ENCODE peak calls at places on chromosomes 6 and 20, in eight cellular contexts. One of them, this sample, is unnamed.

GRCh38 chr20:36644032-36644712 is 1.8 kb downstream of the SLA2 start:
- DNase-seq in cardiac fibroblast: no peak
- DNase-seq in GM13976: no peak
- DNase-seq in PC-3: no peak
- DNase-seq in GM23338: no peak
- DNase-seq in pancreas: no peak
- DNase-seq in endothelial cell: no peak
- DNase-seq in cardiac muscle cell: no peak
- DNase-seq in this sample: peak; percentile 80

GRCh38 chr6:42402184-42402583 is 49.5 kb downstream of the TRERF1 start:
- DNase-seq in cardiac fibroblast: peak; percentile 42
- DNase-seq in GM13976: peak; percentile 58
- DNase-seq in PC-3: peak; percentile 46
- DNase-seq in GM23338: no peak
- DNase-seq in pancreas: no peak
- DNase-seq in endothelial cell: no peak
- DNase-seq in cardiac muscle cell: no peak
- DNase-seq in this sample: peak; percentile 84

GRCh38 chr6:51553246-51554015 is 534.0 kb downstream of the PKHD1 start:
- DNase-seq in cardiac fibroblast: no peak
- DNase-seq in GM13976: no peak
- DNase-seq in PC-3: no peak
- DNase-seq in GM23338: no peak
- DNase-seq in pancreas: no peak
- DNase-seq in endothelial cell: no peak
- DNase-seq in cardiac muscle cell: no peak
- DNase-seq in this sample: no peak

GRCh38 chr6:13560651-13561044 is 13.8 kb upstream of the SIRT5 start:
- DNase-seq in cardiac fibroblast: no peak
- DNase-seq in GM13976: no peak
- DNase-seq in PC-3: no peak
- DNase-seq in GM23338: peak; percentile 35
- DNase-seq in pancreas: no peak
- DNase-seq in endothelial cell: no peak
- DNase-seq in cardiac muscle cell: no peak
- DNase-seq in this sample: no peak

GRCh38 chr6:137155830-137156229 is 17.6 kb downstream of the IL22RA2 start:
- DNase-seq in cardiac fibroblast: peak; percentile 75
- DNase-seq in GM13976: peak; percentile 34
- DNase-seq in PC-3: peak; percentile 44
- DNase-seq in GM23338: no peak
- DNase-seq in pancreas: no peak
- DNase-seq in endothelial cell: no peak
- DNase-seq in cardiac muscle cell: no peak
- DNase-seq in this sample: peak; percentile 62

GRCh38 chr20:8855315-8855714 is 213.6 kb upstream of the PLCB4 start:
- DNase-seq in cardiac fibroblast: peak; percentile 67
- DNase-seq in GM13976: no peak
- DNase-seq in PC-3: peak; percentile 68
- DNase-seq in GM23338: no peak
- DNase-seq in pancreas: no peak
- DNase-seq in endothelial cell: no peak
- DNase-seq in cardiac muscle cell: no peak
- DNase-seq in this sample: no peak

GRCh38 chr6:98832282-98833100 is 1.9 kb upstream of the POU3F2 start:
- DNase-seq in cardiac fibroblast: peak; percentile 89
- DNase-seq in GM13976: peak; percentile 38
- DNase-seq in PC-3: peak; percentile 32
- DNase-seq in GM23338: peak; percentile 58
- DNase-seq in pancreas: peak; percentile 60
- DNase-seq in endothelial cell: peak; percentile 27
- DNase-seq in cardiac muscle cell: peak; percentile 27
- DNase-seq in this sample: no peak

GRCh38 chr20:40497781-40498691 is 191.0 kb downstream of the MAFB start:
- DNase-seq in cardiac fibroblast: peak; percentile 56
- DNase-seq in GM13976: no peak
- DNase-seq in PC-3: no peak
- DNase-seq in GM23338: no peak
- DNase-seq in pancreas: no peak
- DNase-seq in endothelial cell: no peak
- DNase-seq in cardiac muscle cell: no peak
- DNase-seq in this sample: no peak

GRCh38 chr20:52219441-52219840 is 27.9 kb upstream of the ZFP64 start:
- DNase-seq in cardiac fibroblast: no peak
- DNase-seq in GM13976: peak; percentile 28
- DNase-seq in PC-3: peak; percentile 91
- DNase-seq in GM23338: peak; percentile 67
- DNase-seq in pancreas: no peak
- DNase-seq in endothelial cell: no peak
- DNase-seq in cardiac muscle cell: no peak
- DNase-seq in this sample: peak; percentile 6

GRCh38 chr6:31403283-31403989 is at the start of gene MICA:
- DNase-seq in cardiac fibroblast: peak; percentile 89
- DNase-seq in GM13976: peak; percentile 94
- DNase-seq in PC-3: peak; percentile 94
- DNase-seq in GM23338: peak; percentile 99
- DNase-seq in pancreas: peak; percentile 93
- DNase-seq in endothelial cell: peak; percentile 78
- DNase-seq in cardiac muscle cell: peak; percentile 96
- DNase-seq in this sample: peak; percentile 77

GRCh38 chr6:117776441-117776840 is 101.2 kb downstream of the NUS1 start:
- DNase-seq in cardiac fibroblast: peak; percentile 11
- DNase-seq in GM13976: no peak
- DNase-seq in PC-3: no peak
- DNase-seq in GM23338: peak; percentile 65
- DNase-seq in pancreas: no peak
- DNase-seq in endothelial cell: no peak
- DNase-seq in cardiac muscle cell: peak; percentile 18
- DNase-seq in this sample: no peak

GRCh38 chr20:52268184-52268583 is 76.6 kb upstream of the ZFP64 start:
- DNase-seq in cardiac fibroblast: no peak
- DNase-seq in GM13976: no peak
- DNase-seq in PC-3: no peak
- DNase-seq in GM23338: no peak
- DNase-seq in pancreas: no peak
- DNase-seq in endothelial cell: no peak
- DNase-seq in cardiac muscle cell: no peak
- DNase-seq in this sample: no peak

GRCh38 chr6:109002100-109002697 is 92.4 kb downstream of the SESN1 start:
- DNase-seq in cardiac fibroblast: peak; percentile 92
- DNase-seq in GM13976: no peak
- DNase-seq in PC-3: peak; percentile 1
- DNase-seq in GM23338: no peak
- DNase-seq in pancreas: no peak
- DNase-seq in endothelial cell: no peak
- DNase-seq in cardiac muscle cell: no peak
- DNase-seq in this sample: no peak

GRCh38 chr6:1946583-1946982 is 298.8 kb downstream of the GMDS start:
- DNase-seq in cardiac fibroblast: no peak
- DNase-seq in GM13976: no peak
- DNase-seq in PC-3: no peak
- DNase-seq in GM23338: no peak
- DNase-seq in pancreas: no peak
- DNase-seq in endothelial cell: no peak
- DNase-seq in cardiac muscle cell: no peak
- DNase-seq in this sample: no peak

GRCh38 chr6:51892750-51893149 is 194.7 kb downstream of the PKHD1 start:
- DNase-seq in cardiac fibroblast: no peak
- DNase-seq in GM13976: no peak
- DNase-seq in PC-3: peak; percentile 29
- DNase-seq in GM23338: no peak
- DNase-seq in pancreas: no peak
- DNase-seq in endothelial cell: no peak
- DNase-seq in cardiac muscle cell: no peak
- DNase-seq in this sample: no peak

GRCh38 chr6:139708342-139709199 is 334.1 kb upstream of the CITED2 start:
- DNase-seq in cardiac fibroblast: peak; percentile 81
- DNase-seq in GM13976: no peak
- DNase-seq in PC-3: peak; percentile 51
- DNase-seq in GM23338: no peak
- DNase-seq in pancreas: no peak
- DNase-seq in endothelial cell: no peak
- DNase-seq in cardiac muscle cell: peak; percentile 85
- DNase-seq in this sample: no peak

DNA sequence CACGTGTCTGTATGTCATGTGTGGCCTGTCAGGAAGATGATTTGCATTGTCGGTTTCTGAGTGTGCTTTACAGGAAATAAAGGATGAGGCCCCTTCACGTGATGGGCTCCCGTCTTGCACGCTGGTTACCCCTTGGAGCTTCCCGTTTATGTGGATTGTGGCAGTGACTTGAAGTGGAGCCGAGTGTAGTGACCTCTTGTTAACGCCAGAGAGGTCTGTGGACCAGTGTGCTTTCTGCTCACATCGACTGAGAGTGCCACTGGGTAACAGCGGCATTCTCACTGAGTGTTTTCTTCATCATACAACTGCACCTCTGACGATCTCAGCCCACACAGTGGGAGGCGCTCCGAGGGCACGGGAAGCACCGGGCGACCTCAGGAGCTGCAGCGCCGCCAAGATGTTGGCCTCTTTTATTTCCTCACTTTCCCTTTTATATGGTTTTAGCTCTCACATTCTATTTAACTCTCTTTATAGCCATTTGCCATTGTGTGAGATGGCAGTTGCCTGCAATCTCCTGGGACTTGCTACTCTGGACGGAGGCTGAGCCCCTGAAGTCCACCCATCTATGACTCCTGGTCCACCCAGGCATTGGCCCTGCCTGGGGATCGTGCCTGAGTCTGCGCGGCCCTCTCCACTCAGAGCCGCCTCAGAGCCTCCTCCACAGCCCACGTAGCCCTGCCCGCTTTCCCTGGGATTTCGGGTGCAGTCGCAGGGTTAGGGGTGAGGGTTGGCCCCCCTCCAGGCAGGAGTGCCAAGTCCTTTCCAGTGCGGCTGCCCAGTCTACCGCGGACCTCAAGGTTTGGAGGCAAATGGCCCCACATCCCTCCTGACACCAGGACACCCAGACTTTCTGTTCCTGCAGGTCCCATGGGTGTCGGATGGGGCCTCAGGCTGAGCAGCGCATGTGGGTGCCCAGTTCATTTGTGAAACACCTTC is 238.9 kb downstream of the ERMARD start:
- DNase-seq in cardiac fibroblast: no peak
- DNase-seq in GM13976: peak; percentile 58
- DNase-seq in PC-3: no peak
- DNase-seq in GM23338: no peak
- DNase-seq in pancreas: peak; percentile 44
- DNase-seq in endothelial cell: no peak
- DNase-seq in cardiac muscle cell: no peak
- DNase-seq in this sample: peak; percentile 88
- TF ChIP-seq CTCF in cardiac fibroblast: no peak
- TF ChIP-seq CTCF in GM13976: peak; percentile 13
- TF ChIP-seq CTCF in PC-3: no peak
- TF ChIP-seq CTCF in GM23338: peak; percentile 57
- TF ChIP-seq CTCF in pancreas: no peak
- TF ChIP-seq CTCF in endothelial cell: no peak
- TF ChIP-seq CTCF in cardiac muscle cell: no peak
- TF ChIP-seq CTCF in this sample: peak; percentile 30

DNA sequence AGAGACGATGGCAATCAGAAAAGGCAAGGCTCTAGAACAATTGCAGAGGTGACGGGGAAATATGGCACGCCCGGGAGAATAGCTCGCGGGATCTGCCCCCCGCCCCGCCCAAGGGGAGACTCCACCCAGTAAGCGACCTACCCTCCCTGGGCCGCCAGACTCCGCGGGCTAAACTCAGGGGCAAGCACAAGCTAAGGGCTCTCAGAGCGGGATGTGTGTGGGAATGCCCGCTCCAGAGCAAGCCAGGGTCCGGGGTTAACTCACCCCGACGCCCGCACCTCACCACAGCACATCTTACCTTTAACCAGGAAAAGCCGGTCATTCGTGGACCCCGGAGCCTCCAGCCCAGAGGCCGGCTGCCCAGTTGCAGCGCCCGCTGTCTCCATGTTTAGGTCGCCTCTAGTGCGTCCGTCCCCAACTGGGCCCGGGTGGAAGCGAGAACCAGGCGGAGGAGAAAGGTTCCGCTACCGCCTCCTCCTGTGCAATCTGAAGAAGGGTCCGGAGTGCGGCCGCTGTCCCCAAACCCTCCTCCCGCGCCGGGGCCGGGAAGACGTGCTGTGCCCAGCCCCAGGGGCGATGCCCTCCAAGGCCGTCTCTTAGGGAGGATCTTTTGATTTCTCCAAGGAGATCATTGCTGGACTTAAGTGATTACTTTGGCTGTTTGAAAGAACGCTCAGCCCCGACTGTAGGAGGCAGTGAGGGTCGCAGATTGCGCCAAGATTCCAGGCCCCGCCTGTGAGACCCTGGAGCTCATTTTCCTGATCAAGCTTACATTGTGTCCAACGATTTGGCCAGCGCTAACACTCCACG is at the start of gene TMEM242:
- DNase-seq in cardiac fibroblast: peak; percentile 97
- DNase-seq in GM13976: peak; percentile 89
- DNase-seq in PC-3: peak; percentile 91
- DNase-seq in GM23338: peak; percentile 96
- DNase-seq in pancreas: peak; percentile 93
- DNase-seq in endothelial cell: peak; percentile 91
- DNase-seq in cardiac muscle cell: peak; percentile 93
- DNase-seq in this sample: peak; percentile 91
- TF ChIP-seq CTCF in cardiac fibroblast: peak; percentile 40
- TF ChIP-seq CTCF in GM13976: no peak
- TF ChIP-seq CTCF in PC-3: no peak
- TF ChIP-seq CTCF in GM23338: peak; percentile 9
- TF ChIP-seq CTCF in pancreas: no peak
- TF ChIP-seq CTCF in endothelial cell: peak; percentile 43
- TF ChIP-seq CTCF in cardiac muscle cell: peak; percentile 41
- TF ChIP-seq CTCF in this sample: peak; percentile 16

GRCh38 chr20:53786445-53787267 is 193.0 kb upstream of the ZNF217 start:
- DNase-seq in cardiac fibroblast: no peak
- DNase-seq in GM13976: no peak
- DNase-seq in PC-3: peak; percentile 71
- DNase-seq in GM23338: no peak
- DNase-seq in pancreas: no peak
- DNase-seq in endothelial cell: no peak
- DNase-seq in cardiac muscle cell: no peak
- DNase-seq in this sample: no peak
- TF ChIP-seq CTCF in cardiac fibroblast: no peak
- TF ChIP-seq CTCF in GM13976: no peak
- TF ChIP-seq CTCF in PC-3: peak; percentile 39
- TF ChIP-seq CTCF in GM23338: no peak
- TF ChIP-seq CTCF in pancreas: no peak
- TF ChIP-seq CTCF in endothelial cell: no peak
- TF ChIP-seq CTCF in cardiac muscle cell: no peak
- TF ChIP-seq CTCF in this sample: no peak

DNA sequence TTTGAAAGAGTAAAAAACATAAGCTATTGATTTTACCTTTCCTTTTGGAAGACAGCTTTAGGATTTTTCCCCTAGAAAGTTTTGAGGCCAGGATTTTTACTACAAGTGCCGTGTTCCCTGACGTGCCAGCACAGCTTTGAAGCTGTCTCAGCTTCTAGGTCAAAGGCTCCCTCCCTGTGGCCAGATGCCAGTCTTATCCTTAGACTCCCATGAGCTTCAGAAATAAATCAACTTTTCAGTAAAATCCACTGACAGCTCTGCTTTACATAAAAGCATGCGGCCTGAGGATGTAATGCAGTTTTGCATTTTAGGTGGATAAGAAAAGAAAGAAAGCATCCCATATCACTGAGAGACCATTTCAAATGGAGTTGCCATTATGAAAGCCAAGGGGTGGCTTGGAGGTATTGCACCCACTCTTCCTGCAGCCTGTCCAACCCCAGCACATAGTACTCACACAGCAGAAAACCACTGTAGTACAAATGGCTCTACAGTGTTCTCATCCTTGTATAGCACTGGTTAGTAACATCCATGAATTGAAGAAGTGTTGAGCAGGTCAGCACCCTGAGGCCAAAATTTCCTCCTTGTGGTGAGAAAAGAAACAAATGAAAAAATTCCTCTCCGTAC is 15.2 kb upstream of the ATXN1 start:
- DNase-seq in cardiac fibroblast: no peak
- DNase-seq in GM13976: no peak
- DNase-seq in PC-3: no peak
- DNase-seq in GM23338: peak; percentile 36
- DNase-seq in pancreas: no peak
- DNase-seq in endothelial cell: no peak
- DNase-seq in cardiac muscle cell: no peak
- DNase-seq in this sample: no peak
- TF ChIP-seq CTCF in cardiac fibroblast: peak; percentile 26
- TF ChIP-seq CTCF in GM13976: no peak
- TF ChIP-seq CTCF in PC-3: peak; percentile 14
- TF ChIP-seq CTCF in GM23338: no peak
- TF ChIP-seq CTCF in pancreas: no peak
- TF ChIP-seq CTCF in endothelial cell: no peak
- TF ChIP-seq CTCF in cardiac muscle cell: no peak
- TF ChIP-seq CTCF in this sample: no peak

This sample was measured in activated CD8-positive, alpha-beta T cell treated with anti-CD3 and anti-CD28 coated beads for 36 hours.